ENCODE peak calls at places on chromosomes 2 and 18, in ten cellular contexts. S, C, L, J, E, Q, W, G, M and F are unnamed samples.

GRCh38 chr2:235506291-235506996 is 12.6 kb downstream of the AGAP1 start:
- DNase-seq in S (no peak), C (no peak), L (no peak), J (no peak), E (no peak), Q (no peak), W (no peak), G (no peak), M (no peak), F (no peak)

GRCh38 chr2:73987109-73987947 is 2.6 kb downstream of the TET3 start:
- DNase-seq in S (peak), C (no peak), L (peak), J (no peak), E (peak), Q (peak), W (no peak), G (no peak), M (peak), F (no peak)

GRCh38 chr2:174338626-174339570 is 4.1 kb downstream of the SP9 start:
- DNase-seq in S (no peak), C (peak), L (no peak), J (no peak), E (no peak), Q (no peak), W (no peak), G (peak), M (no peak), F (no peak)

GRCh38 chr2:191247381-191248057 is 2.3 kb downstream of the MYO1B start:
- DNase-seq in S (no peak), C (no peak), L (no peak), J (no peak), E (no peak), Q (no peak), W (peak), G (no peak), M (peak), F (no peak)

GRCh38 chr2:64277101-64277849 is 133.1 kb upstream of the PELI1 start:
- DNase-seq in S (no peak), C (peak), L (no peak), J (no peak), E (no peak), Q (no peak), W (peak), G (no peak), M (no peak), F (no peak)

GRCh38 chr18:10085405-10085804 is 171.6 kb downstream of the VAPA start:
- DNase-seq in S (no peak), C (no peak), L (no peak), J (no peak), E (no peak), Q (no peak), W (no peak), G (no peak), M (peak), F (no peak)

GRCh38 chr2:130756041-130756720 is 841 bp downstream of the AMER3 start:
- DNase-seq in S (no peak), C (peak), L (peak), J (peak), E (no peak), Q (no peak), W (peak), G (peak), M (no peak), F (peak)

GRCh38 chr2:112701092-112701491 is 19.7 kb upstream of the NT5DC4 start:
- DNase-seq in S (no peak), C (no peak), L (no peak), J (no peak), E (no peak), Q (no peak), W (no peak), G (no peak), M (peak), F (no peak)

GRCh38 chr18:48161911-48162698 is 231.6 kb upstream of the SMAD2 start:
- DNase-seq in S (no peak), C (no peak), L (no peak), J (peak), E (no peak), Q (no peak), W (peak), G (peak), M (no peak), F (no peak)

GRCh38 chr2:97742381-97742847 is 29.0 kb downstream of the ZAP70 start:
- DNase-seq in S (no peak), C (no peak), L (no peak), J (no peak), E (no peak), Q (no peak), W (no peak), G (no peak), M (no peak), F (no peak)

GRCh38 chr2:72993147-72993546 is 75.8 kb downstream of the EMX1 start:
- DNase-seq in S (no peak), C (peak), L (peak), J (peak), E (no peak), Q (peak), W (peak), G (peak), M (peak), F (peak)

GRCh38 chr2:170848587-170848986 is 31.9 kb downstream of the GAD1 start:
- DNase-seq in S (no peak), C (no peak), L (no peak), J (peak), E (no peak), Q (no peak), W (peak), G (no peak), M (peak), F (no peak)

GRCh38 chr2:178523596-178524134 is 43.4 kb downstream of the PLEKHA3 start:
- DNase-seq in S (no peak), C (no peak), L (no peak), J (no peak), E (peak), Q (no peak), W (peak), G (no peak), M (peak), F (no peak)

GRCh38 chr18:26471027-26471426 is 77.3 kb downstream of the KCTD1 start:
- DNase-seq in S (no peak), C (no peak), L (no peak), J (no peak), E (no peak), Q (no peak), W (peak), G (no peak), M (peak), F (no peak)

GRCh38 chr18:79626905-79627749 is 52.5 kb upstream of the CTDP1 start:
- DNase-seq in S (peak), C (no peak), L (no peak), J (no peak), E (no peak), Q (no peak), W (no peak), G (no peak), M (no peak), F (no peak)

GRCh38 chr18:13635046-13635445 is 91.3 kb downstream of the FAM210A start:
- DNase-seq in S (no peak), C (no peak), L (no peak), J (no peak), E (no peak), Q (no peak), W (no peak), G (no peak), M (no peak), F (no peak)

GRCh38 chr2:210063306-210063705 is 60.9 kb downstream of the RPE start:
- DNase-seq in S (no peak), C (no peak), L (no peak), J (no peak), E (no peak), Q (no peak), W (no peak), G (no peak), M (no peak), F (no peak)

GRCh38 chr2:241811209-241811951 is 2.4 kb downstream of the NEU4 start:
- DNase-seq in S (no peak), C (no peak), L (peak), J (no peak), E (no peak), Q (no peak), W (no peak), G (no peak), M (no peak), F (no peak)

GRCh38 chr2:189683348-189683747 is 8.9 kb downstream of the ANKAR start:
- DNase-seq in S (no peak), C (no peak), L (no peak), J (no peak), E (no peak), Q (no peak), W (no peak), G (no peak), M (peak), F (no peak)

GRCh38 chr2:82950148-82950547 is 1508.9 kb downstream of the SUCLG1 start:
- DNase-seq in S (no peak), C (no peak), L (no peak), J (no peak), E (no peak), Q (no peak), W (no peak), G (no peak), M (no peak), F (no peak)

GRCh38 chr2:204051476-204051875 is 114.9 kb downstream of the ICOS start:
- DNase-seq in S (no peak), C (peak), L (peak), J (no peak), E (no peak), Q (no peak), W (peak), G (no peak), M (no peak), F (no peak)

GRCh38 chr2:217740796-217741195 is 262.0 kb downstream of the TNS1 start:
- DNase-seq in S (no peak), C (no peak), L (no peak), J (no peak), E (no peak), Q (no peak), W (no peak), G (no peak), M (no peak), F (no peak)

GRCh38 chr2:127160676-127161075 is 53.7 kb upstream of the BIN1 start:
- DNase-seq in S (no peak), C (no peak), L (no peak), J (no peak), E (no peak), Q (no peak), W (no peak), G (no peak), M (no peak), F (no peak)

GRCh38 chr2:30277582-30277981 is 46.2 kb downstream of the LBH start:
- DNase-seq in S (no peak), C (no peak), L (no peak), J (no peak), E (no peak), Q (no peak), W (no peak), G (no peak), M (no peak), F (no peak)

GRCh38 chr18:44637210-44638051 is 43.3 kb upstream of the SETBP1 start:
- DNase-seq in S (no peak), C (no peak), L (no peak), J (no peak), E (no peak), Q (no peak), W (peak), G (no peak), M (no peak), F (no peak)

GRCh38 chr2:149375801-149376349 is 45.5 kb downstream of the LYPD6 start:
- DNase-seq in S (no peak), C (no peak), L (no peak), J (no peak), E (no peak), Q (no peak), W (no peak), G (no peak), M (no peak), F (no peak)

GRCh38 chr2:232873909-232874641 is 4.0 kb downstream of the SNORC start:
- DNase-seq in S (peak), C (no peak), L (no peak), J (peak), E (peak), Q (no peak), W (no peak), G (no peak), M (no peak), F (no peak)

GRCh38 chr2:206969192-206969591 is 29.9 kb downstream of the CPO start:
- DNase-seq in S (no peak), C (no peak), L (no peak), J (no peak), E (no peak), Q (no peak), W (no peak), G (no peak), M (no peak), F (no peak)

GRCh38 chr2:182946949-182947348 is 80.5 kb upstream of the FRZB start:
- DNase-seq in S (no peak), C (no peak), L (peak), J (peak), E (no peak), Q (no peak), W (no peak), G (no peak), M (peak), F (no peak)

GRCh38 chr2:147595200-147595599 is 249.6 kb upstream of the ACVR2A start:
- DNase-seq in S (no peak), C (no peak), L (no peak), J (no peak), E (no peak), Q (no peak), W (no peak), G (no peak), M (no peak), F (no peak)

GRCh38 chr2:158748925-158749590 is 46.1 kb upstream of the DAPL1 start:
- DNase-seq in S (no peak), C (no peak), L (no peak), J (no peak), E (no peak), Q (no peak), W (no peak), G (no peak), M (no peak), F (no peak)

GRCh38 chr18:67766930-67767329 is 250.4 kb upstream of the DSEL start:
- DNase-seq in S (no peak), C (no peak), L (no peak), J (no peak), E (no peak), Q (no peak), W (no peak), G (no peak), M (peak), F (no peak)

GRCh38 chr2:173357351-173357750 is 2.7 kb downstream of the CDCA7 start:
- DNase-seq in S (no peak), C (no peak), L (no peak), J (no peak), E (no peak), Q (no peak), W (no peak), G (no peak), M (no peak), F (no peak)

GRCh38 chr2:15588329-15588919 is 3.2 kb upstream of the DDX1 start:
- DNase-seq in S (no peak), C (peak), L (peak), J (peak), E (peak), Q (peak), W (peak), G (peak), M (peak), F (no peak)

GRCh38 chr18:8695932-8696510 is 9.3 kb upstream of the MTCL1 start:
- DNase-seq in S (no peak), C (no peak), L (no peak), J (no peak), E (no peak), Q (no peak), W (no peak), G (no peak), M (no peak), F (no peak)